ENCODE peak calls at places on chromosomes 1 and 21, in ten cellular contexts. B is EL; H is fibroblast of the conjunctiva; C is RPMI7951; P is GDM1; F is activated naive CD8-positive, alpha-beta T cell treated with anti-CD3 and anti-CD28 coated beads, Interleukin-2, amount 10 ng/mL, durations not matched to agents 7 days and 5 days; D is AG09319; W is fibroblast of pulmonary artery; V is WTC11; L is anterior cingulate cortex. T is an unnamed sample.
A peak's percentile ranks its signal among the peaks of the same experiment; 100 is the strongest.

GRCh38 chr1:115239148-115239820 is 98.8 kb downstream of the NGF start:
- DNase-seq in B (peak; percentile 97), H (no peak), C (peak; percentile 92), P (no peak), F (no peak), D (no peak), W (no peak), V (no peak), L (no peak), T (no peak)

GRCh38 chr1:67687198-67687545 is 2.2 kb downstream of the GADD45A start:
- DNase-seq in B (peak; percentile 16), H (no peak), C (no peak), P (no peak), F (no peak), D (no peak), W (no peak), V (no peak), L (no peak), T (no peak)

GRCh38 chr1:9181990-9182783 is 52.4 kb upstream of the H6PD start:
- DNase-seq in B (no peak), H (no peak), C (no peak), P (peak; percentile 30), F (peak; percentile 68), D (no peak), W (peak; percentile 56), V (peak; percentile 56), L (no peak), T (peak; percentile 58)

GRCh38 chr1:95742591-95743089 is 508.6 kb downstream of the RWDD3 start:
- DNase-seq in B (peak; percentile 22), H (peak; percentile 23), C (peak; percentile 54), P (no peak), F (no peak), D (no peak), W (peak; percentile 53), V (no peak), L (no peak), T (no peak)

GRCh38 chr1:91529856-91530255 is 29.2 kb downstream of the CDC7 start:
- DNase-seq in B (peak; percentile 38), H (no peak), C (peak; percentile 32), P (peak; percentile 19), F (no peak), D (no peak), W (peak; percentile 75), V (no peak), L (no peak), T (no peak)

GRCh38 chr1:53349369-53349705 is 21.5 kb upstream of the LRP8 start:
- DNase-seq in B (no peak), H (no peak), C (no peak), P (no peak), F (no peak), D (no peak), W (no peak), V (no peak), L (no peak), T (no peak)

GRCh38 chr1:169108897-169109560 is 2.5 kb downstream of the ATP1B1 start:
- DNase-seq in B (peak; percentile 58), H (no peak), C (peak; percentile 42), P (no peak), F (no peak), D (no peak), W (no peak), V (no peak), L (peak; percentile 59), T (no peak)

GRCh38 chr1:236795757-236796719 is 946 bp downstream of the MTR start:
- DNase-seq in B (peak; percentile 52), H (no peak), C (no peak), P (no peak), F (no peak), D (no peak), W (peak; percentile 61), V (no peak), L (no peak), T (peak; percentile 4)

GRCh38 chr1:74857676-74858075 is 124.7 kb downstream of the TYW3 start:
- DNase-seq in B (no peak), H (no peak), C (no peak), P (no peak), F (no peak), D (no peak), W (no peak), V (no peak), L (no peak), T (no peak)

GRCh38 chr1:29569971-29570634 is 333.8 kb downstream of the PTPRU start:
- DNase-seq in B (peak; percentile 90), H (peak; percentile 32), C (peak; percentile 100), P (no peak), F (no peak), D (peak; percentile 34), W (peak; percentile 43), V (no peak), L (no peak), T (no peak)

GRCh38 chr21:26227146-26227545 is 56.6 kb upstream of the APP start:
- DNase-seq in B (no peak), H (no peak), C (no peak), P (no peak), F (no peak), D (no peak), W (no peak), V (no peak), L (no peak), T (no peak)

GRCh38 chr1:171300401-171300800 is 13.6 kb upstream of the FMO4 start:
- DNase-seq in B (no peak), H (no peak), C (no peak), P (no peak), F (no peak), D (no peak), W (no peak), V (no peak), L (no peak), T (no peak)

GRCh38 chr21:42269382-42269781 is 45.8 kb downstream of the TFF3 start:
- DNase-seq in B (no peak), H (no peak), C (no peak), P (peak; percentile 81), F (no peak), D (no peak), W (no peak), V (no peak), L (no peak), T (no peak)

GRCh38 chr1:228721407-228721806 is 13.9 kb upstream of the RHOU start:
- DNase-seq in B (no peak), H (no peak), C (no peak), P (no peak), F (no peak), D (no peak), W (no peak), V (no peak), L (no peak), T (no peak)

GRCh38 chr1:228937851-228938247 is 202.6 kb downstream of the RHOU start:
- DNase-seq in B (no peak), H (no peak), C (no peak), P (no peak), F (no peak), D (no peak), W (peak; percentile 17), V (no peak), L (peak; percentile 58), T (no peak)

GRCh38 chr1:119880063-119880462 is 16.3 kb downstream of the ADAM30 start:
- DNase-seq in B (no peak), H (no peak), C (no peak), P (no peak), F (no peak), D (no peak), W (no peak), V (no peak), L (no peak), T (no peak)

GRCh38 chr1:21633992-21634475 is 35.1 kb downstream of the RAP1GAP start:
- DNase-seq in B (no peak), H (no peak), C (no peak), P (no peak), F (no peak), D (no peak), W (no peak), V (no peak), L (no peak), T (no peak)

GRCh38 chr1:221416723-221417122 is 325.2 kb downstream of the DUSP10 start:
- DNase-seq in B (no peak), H (no peak), C (no peak), P (no peak), F (no peak), D (no peak), W (no peak), V (no peak), L (no peak), T (no peak)

GRCh38 chr1:8495928-8496401 is 178.1 kb downstream of the SLC45A1 start:
- DNase-seq in B (peak; percentile 17), H (no peak), C (peak; percentile 31), P (no peak), F (no peak), D (no peak), W (no peak), V (no peak), L (no peak), T (no peak)

GRCh38 chr1:24861821-24862727 is 68.0 kb downstream of the RUNX3 start:
- DNase-seq in B (no peak), H (no peak), C (no peak), P (no peak), F (no peak), D (no peak), W (peak; percentile 26), V (no peak), L (no peak), T (no peak)

GRCh38 chr1:2786329-2787162 is 14.9 kb downstream of the TTC34 start:
- DNase-seq in B (no peak), H (no peak), C (no peak), P (no peak), F (peak; percentile 83), D (no peak), W (no peak), V (peak; percentile 79), L (no peak), T (peak; percentile 76)

GRCh38 chr1:75431843-75432242 is 179.1 kb downstream of the SLC44A5 start:
- DNase-seq in B (no peak), H (no peak), C (no peak), P (no peak), F (no peak), D (no peak), W (no peak), V (no peak), L (no peak), T (no peak)

GRCh38 chr21:44793269-44794030 is 8.2 kb downstream of the UBE2G2 start:
- DNase-seq in B (peak; percentile 65), H (peak; percentile 34), C (peak; percentile 47), P (peak; percentile 41), F (peak; percentile 54), D (no peak), W (peak; percentile 70), V (peak; percentile 52), L (peak; percentile 18), T (peak; percentile 55)

GRCh38 chr21:40512590-40512989 is 334.4 kb downstream of the DSCAM start:
- DNase-seq in B (no peak), H (no peak), C (no peak), P (no peak), F (no peak), D (no peak), W (no peak), V (peak; percentile 73), L (no peak), T (no peak)

GRCh38 chr1:204031098-204031710 is 41.7 kb upstream of the SOX13 start:
- DNase-seq in B (no peak), H (no peak), C (peak; percentile 13), P (no peak), F (no peak), D (no peak), W (no peak), V (no peak), L (no peak), T (no peak)

GRCh38 chr1:17403081-17403480 is 31.1 kb downstream of the PADI6 start:
- DNase-seq in B (peak; percentile 15), H (no peak), C (peak; percentile 84), P (no peak), F (no peak), D (no peak), W (no peak), V (no peak), L (no peak), T (no peak)

GRCh38 chr1:54581621-54582035 is 33.6 kb downstream of the ACOT11 start:
- DNase-seq in B (peak; percentile 79), H (peak; percentile 74), C (peak; percentile 66), P (no peak), F (no peak), D (peak; percentile 69), W (peak; percentile 84), V (no peak), L (peak; percentile 85), T (no peak)

GRCh38 chr1:27959792-27960603 is at the start of gene XKR8:
- DNase-seq in B (peak; percentile 85), H (peak; percentile 36), C (peak; percentile 22), P (peak; percentile 82), F (peak; percentile 91), D (no peak), W (peak; percentile 72), V (peak; percentile 86), L (peak; percentile 63), T (peak; percentile 85)